ENCODE peak calls at places on chromosomes 3 and 15, in six cellular contexts. O is mammary epithelial cell, U is H1, R is neural progenitor cell, C is MM.1S, V is keratinocyte. A is an unnamed sample. For H3K4me1, the result is how much of the 10 kb centered on the place peaks cover.

GRCh38 chr3:60246361-60246760 is 1004.9 kb downstream of the FHIT start:
- DNase-seq in O (no peak), U (no peak), R (no peak), C (no peak), V (no peak), A (no peak)

GRCh38 chr3:142987080-142987700 is 14.2 kb upstream of the U2SURP start:
- DNase-seq in O (peak), U (no peak), R (peak), C (peak), V (no peak), A (no peak)

GRCh38 chr3:187036394-187036793 is 102.9 kb downstream of the RPL39L start:
- DNase-seq in O (no peak), U (no peak), R (no peak), C (no peak), V (no peak), A (no peak)

GRCh38 chr15:70932397-70932796 is 39.8 kb downstream of the LRRC49 start:
- DNase-seq in O (no peak), U (no peak), R (no peak), C (no peak), V (no peak), A (no peak)

GRCh38 chr15:40092416-40093223 is 16.1 kb downstream of the BMF start:
- DNase-seq in O (no peak), U (no peak), R (peak), C (no peak), V (no peak), A (peak)

GRCh38 chr3:188437921-188438320 is 284.0 kb downstream of the LPP start:
- DNase-seq in O (peak), U (no peak), R (no peak), C (no peak), V (no peak), A (peak)

GRCh38 chr3:142983318-142983717 is 18.1 kb upstream of the U2SURP start:
- DNase-seq in O (no peak), U (no peak), R (no peak), C (no peak), V (no peak), A (no peak)

GRCh38 chr15:87707076-87707475 is 549.5 kb downstream of the NTRK3 start:
- DNase-seq in O (no peak), U (no peak), R (no peak), C (no peak), V (no peak), A (no peak)

GRCh38 chr3:13158871-13159270 is 85.6 kb upstream of the IQSEC1 start:
- DNase-seq in O (no peak), U (no peak), R (no peak), C (no peak), V (no peak), A (no peak)

GRCh38 chr15:29612701-29613100 is 209.6 kb downstream of the TJP1 start:
- DNase-seq in O (no peak), U (no peak), R (no peak), C (no peak), V (no peak), A (peak)

GRCh38 chr3:175431396-175431795 is 572.3 kb downstream of the NAALADL2 start:
- DNase-seq in O (peak), U (no peak), R (peak), C (no peak), V (no peak), A (peak)

GRCh38 chr3:6807967-6808588 is 52.8 kb upstream of the GRM7 start:
- DNase-seq in O (peak), U (no peak), R (no peak), C (no peak), V (peak), A (peak)

GRCh38 chr15:81749667-81750360 is 296.0 kb downstream of the MEX3B start:
- DNase-seq in O (no peak), U (no peak), R (peak), C (no peak), V (no peak), A (no peak)

GRCh38 chr3:4228295-4228694 is 74.9 kb upstream of the SETMAR start:
- DNase-seq in O (no peak), U (no peak), R (no peak), C (no peak), V (no peak), A (no peak)

GRCh38 chr3:113736548-113737089 is 9.4 kb downstream of the NAA50 start:
- DNase-seq in O (peak), U (no peak), R (peak), C (peak), V (no peak), A (peak)

GRCh38 chr3:64270143-64270542 is 44.9 kb upstream of the PRICKLE2 start:
- DNase-seq in O (no peak), U (no peak), R (peak), C (no peak), V (no peak), A (no peak)

GRCh38 chr15:89406218-89406716 is 71.6 kb upstream of the POLG start:
- DNase-seq in O (no peak), U (no peak), R (peak), C (no peak), V (no peak), A (no peak)
- TF ChIP-seq EZH2 in O (peak), U (peak), R (peak), C (no peak), V (peak), A (peak)

GRCh38 chr3:169953462-169954141 is 13.0 kb upstream of the SEC62 start:
- DNase-seq in O (no peak), U (no peak), R (no peak), C (no peak), V (no peak), A (peak)
- H3K4me1 ChIP-seq in O (under half), U (under half), R (under half), C (under half), V (under half), A (under half)

GRCh38 chr15:42819781-42820180 is 82.9 kb upstream of the CDAN1 start:
- DNase-seq in O (no peak), U (no peak), R (no peak), C (no peak), V (no peak), A (no peak)

GRCh38 chr15:42825599-42825998 is 88.7 kb upstream of the CDAN1 start:
- DNase-seq in O (no peak), U (no peak), R (no peak), C (no peak), V (no peak), A (no peak)

GRCh38 chr15:42826251-42826890 is 89.4 kb upstream of the CDAN1 start:
- DNase-seq in O (peak), U (no peak), R (no peak), C (no peak), V (peak), A (no peak)

DNA sequence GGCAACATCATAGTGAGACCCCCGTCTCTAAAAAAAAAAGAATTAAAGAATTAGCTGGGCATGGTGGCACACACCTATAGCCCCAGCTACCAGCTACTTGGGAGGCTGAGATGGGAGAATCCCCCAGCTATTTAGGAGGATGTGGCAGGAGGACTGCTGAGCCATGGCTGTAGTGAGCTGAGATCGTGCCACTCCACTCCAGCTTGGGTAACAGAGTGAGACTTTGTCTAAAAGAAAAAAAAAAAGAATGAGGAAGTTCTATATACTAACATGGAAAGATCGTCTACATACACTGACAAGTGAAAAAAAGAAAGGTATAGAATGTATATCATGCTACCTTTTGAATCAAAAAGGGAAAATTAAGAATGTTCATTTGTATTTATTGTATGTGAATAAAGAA is 83.9 kb upstream of the CDAN1 start:
- DNase-seq in O (no peak), U (no peak), R (no peak), C (no peak), V (no peak), A (no peak)
- H3K9ac ChIP-seq in O (no peak), U (no peak), R (no peak), C (no peak), V (no peak), A (no peak)

GRCh38 chr3:9246196-9246595 is 3.2 kb downstream of the SRGAP3 start:
- DNase-seq in O (no peak), U (no peak), R (peak), C (no peak), V (no peak), A (no peak)

GRCh38 chr3:9250236-9250635 is 790 bp upstream of the SRGAP3 start:
- DNase-seq in O (no peak), U (no peak), R (peak), C (no peak), V (no peak), A (no peak)

GRCh38 chr3:9247361-9248231 is 1.9 kb downstream of the SRGAP3 start:
- DNase-seq in O (peak), U (no peak), R (peak), C (no peak), V (no peak), A (no peak)

GRCh38 chr3:9249273-9250192 is at the start of gene SRGAP3:
- DNase-seq in O (peak), U (peak), R (peak), C (peak), V (peak), A (peak)

DNA sequence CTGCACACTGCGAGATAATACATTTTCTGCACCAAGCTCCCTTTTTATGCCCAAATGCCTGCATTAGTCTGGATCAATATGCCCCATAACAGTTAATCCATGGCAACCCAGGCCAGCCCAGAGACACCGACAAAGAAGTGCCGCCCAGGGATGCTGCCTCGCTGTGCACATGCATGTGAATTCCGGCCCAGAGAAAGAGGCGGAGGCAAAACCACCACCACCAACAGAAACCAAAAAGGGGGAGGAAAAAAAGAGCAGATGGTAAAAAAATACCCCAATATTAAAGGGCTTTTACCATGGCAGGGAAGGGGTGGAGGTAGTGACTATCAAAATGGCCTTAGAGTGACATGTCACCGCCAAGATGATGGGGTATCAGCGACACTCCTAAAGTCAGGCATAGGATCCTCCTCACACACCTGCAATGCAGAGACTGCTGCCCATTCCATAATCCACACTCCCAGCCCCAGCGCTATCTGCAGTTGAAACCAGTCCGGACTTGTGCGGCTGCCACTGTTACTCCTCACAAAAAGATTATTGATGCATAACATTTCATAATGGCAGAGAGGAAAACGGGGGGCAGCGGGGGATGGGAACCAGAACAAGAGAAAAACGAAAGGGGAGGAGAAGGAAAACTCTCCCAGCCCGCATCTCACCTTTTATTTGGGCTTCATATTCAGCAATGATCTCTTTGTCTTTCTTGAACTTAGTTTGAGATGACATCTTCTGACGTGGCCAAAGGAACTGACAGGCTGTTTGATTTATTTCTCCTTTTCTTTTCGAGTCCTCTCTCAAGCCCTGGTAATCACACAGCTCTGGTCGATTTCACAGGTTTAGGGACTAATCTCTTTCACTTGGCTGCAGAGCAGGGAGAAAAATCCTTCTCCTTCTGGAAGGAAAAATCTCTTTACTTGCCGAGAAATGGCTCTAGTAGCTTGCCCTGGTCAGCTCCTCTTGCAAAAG is 934 bp downstream of the SRGAP3 start:
- DNase-seq in O (peak), U (no peak), R (peak), C (no peak), V (no peak), A (no peak)
- TF ChIP-seq EZH2 in O (no peak), U (no peak), R (no peak), C (no peak), V (no peak), A (no peak)

A was measured in astrocyte.